ENCODE peak calls at places on chromosomes 6 and 20, in eight cellular contexts. One of them, this sample, is unnamed. For H3K36me3, the result is how much of the 10 kb centered on the place peaks cover.

GRCh38 chr6:113529191-113529590 is 328.0 kb upstream of the MARCKS start:
- DNase-seq in suprapubic skin: no peak
- DNase-seq in prostate gland: no peak
- DNase-seq in transverse colon: no peak
- DNase-seq in HCT116: no peak
- DNase-seq in GM12878: no peak
- DNase-seq in Panc1: no peak
- DNase-seq in stomach: no peak
- DNase-seq in this sample: no peak

GRCh38 chr20:47724398-47724797 is 60.9 kb downstream of the SULF2 start:
- DNase-seq in prostate gland: no peak
- DNase-seq in GM12878: no peak
- DNase-seq in HCT116: no peak
- DNase-seq in transverse colon: no peak
- DNase-seq in stomach: no peak
- DNase-seq in suprapubic skin: no peak
- DNase-seq in Panc1: no peak
- DNase-seq in this sample: no peak

GRCh38 chr20:24493181-24493580 is 23.8 kb downstream of the SYNDIG1 start:
- DNase-seq in suprapubic skin: no peak
- DNase-seq in HCT116: no peak
- DNase-seq in Panc1: no peak
- DNase-seq in GM12878: no peak
- DNase-seq in stomach: no peak
- DNase-seq in prostate gland: no peak
- DNase-seq in transverse colon: no peak
- DNase-seq in this sample: no peak

GRCh38 chr20:48689388-48689787 is 138.4 kb downstream of the PREX1 start:
- DNase-seq in HCT116: no peak
- DNase-seq in transverse colon: no peak
- DNase-seq in prostate gland: no peak
- DNase-seq in stomach: no peak
- DNase-seq in suprapubic skin: no peak
- DNase-seq in Panc1: no peak
- DNase-seq in GM12878: no peak
- DNase-seq in this sample: no peak

GRCh38 chr6:27260339-27260738 is 12.8 kb downstream of the PRSS16 start:
- DNase-seq in stomach: no peak
- DNase-seq in suprapubic skin: no peak
- DNase-seq in prostate gland: no peak
- DNase-seq in Panc1: no peak
- DNase-seq in GM12878: no peak
- DNase-seq in HCT116: no peak
- DNase-seq in transverse colon: no peak
- DNase-seq in this sample: no peak

GRCh38 chr6:127343753-127344659 is 597 bp upstream of the ECHDC1 start:
- DNase-seq in Panc1: no peak
- DNase-seq in stomach: no peak
- DNase-seq in HCT116: no peak
- DNase-seq in suprapubic skin: no peak
- DNase-seq in prostate gland: no peak
- DNase-seq in transverse colon: no peak
- DNase-seq in GM12878: no peak
- DNase-seq in this sample: no peak

GRCh38 chr6:33843696-33844121 is 39.9 kb upstream of the MLN start:
- DNase-seq in transverse colon: no peak
- DNase-seq in Panc1: no peak
- DNase-seq in suprapubic skin: no peak
- DNase-seq in GM12878: no peak
- DNase-seq in prostate gland: no peak
- DNase-seq in HCT116: no peak
- DNase-seq in stomach: no peak
- DNase-seq in this sample: no peak

GRCh38 chr6:17591292-17591691 is 8.8 kb upstream of the FAM8A1 start:
- DNase-seq in Panc1: no peak
- DNase-seq in GM12878: no peak
- DNase-seq in suprapubic skin: no peak
- DNase-seq in prostate gland: no peak
- DNase-seq in HCT116: no peak
- DNase-seq in stomach: no peak
- DNase-seq in transverse colon: no peak
- DNase-seq in this sample: no peak

GRCh38 chr6:87237804-87238203 is 82.4 kb downstream of the ZNF292 start:
- DNase-seq in Panc1: peak
- DNase-seq in transverse colon: no peak
- DNase-seq in GM12878: no peak
- DNase-seq in suprapubic skin: no peak
- DNase-seq in HCT116: peak
- DNase-seq in prostate gland: no peak
- DNase-seq in stomach: no peak
- DNase-seq in this sample: no peak

GRCh38 chr6:138004423-138005287 is 102.6 kb downstream of the PERP start:
- DNase-seq in transverse colon: no peak
- DNase-seq in Panc1: no peak
- DNase-seq in HCT116: peak
- DNase-seq in prostate gland: no peak
- DNase-seq in GM12878: peak
- DNase-seq in stomach: no peak
- DNase-seq in suprapubic skin: no peak
- DNase-seq in this sample: no peak

GRCh38 chr20:49591217-49591865 is 23.4 kb upstream of the PTGIS start:
- DNase-seq in stomach: no peak
- DNase-seq in HCT116: no peak
- DNase-seq in GM12878: no peak
- DNase-seq in prostate gland: no peak
- DNase-seq in suprapubic skin: no peak
- DNase-seq in Panc1: no peak
- DNase-seq in transverse colon: no peak
- DNase-seq in this sample: no peak

GRCh38 chr6:158556113-158556512 is 3.8 kb upstream of the TMEM181 start:
- DNase-seq in suprapubic skin: no peak
- DNase-seq in transverse colon: no peak
- DNase-seq in Panc1: no peak
- DNase-seq in stomach: no peak
- DNase-seq in GM12878: no peak
- DNase-seq in HCT116: no peak
- DNase-seq in prostate gland: no peak
- DNase-seq in this sample: peak

GRCh38 chr6:164039954-164040375 is 625.4 kb downstream of the QKI start:
- DNase-seq in stomach: peak
- DNase-seq in suprapubic skin: no peak
- DNase-seq in GM12878: no peak
- DNase-seq in HCT116: no peak
- DNase-seq in transverse colon: peak
- DNase-seq in prostate gland: peak
- DNase-seq in Panc1: no peak
- DNase-seq in this sample: peak

GRCh38 chr6:52306972-52307849 is 22.7 kb upstream of the MCM3 start:
- DNase-seq in transverse colon: no peak
- DNase-seq in prostate gland: no peak
- DNase-seq in Panc1: no peak
- DNase-seq in suprapubic skin: peak
- DNase-seq in HCT116: no peak
- DNase-seq in GM12878: no peak
- DNase-seq in stomach: no peak
- DNase-seq in this sample: peak

GRCh38 chr6:16540804-16541752 is 220.2 kb downstream of the ATXN1 start:
- DNase-seq in suprapubic skin: no peak
- DNase-seq in transverse colon: peak
- DNase-seq in stomach: no peak
- DNase-seq in HCT116: no peak
- DNase-seq in GM12878: no peak
- DNase-seq in prostate gland: no peak
- DNase-seq in Panc1: no peak
- DNase-seq in this sample: no peak
- TF ChIP-seq POLR2AphosphoS5 in suprapubic skin: no peak
- TF ChIP-seq POLR2AphosphoS5 in transverse colon: no peak
- TF ChIP-seq POLR2AphosphoS5 in stomach: no peak
- TF ChIP-seq POLR2AphosphoS5 in HCT116: no peak
- TF ChIP-seq POLR2AphosphoS5 in GM12878: no peak
- TF ChIP-seq POLR2AphosphoS5 in prostate gland: no peak
- TF ChIP-seq POLR2AphosphoS5 in Panc1: no peak
- TF ChIP-seq POLR2AphosphoS5 in this sample: no peak

GRCh38 chr6:109676724-109677123 is 14.3 kb downstream of the AK9 start:
- DNase-seq in transverse colon: no peak
- DNase-seq in prostate gland: no peak
- DNase-seq in HCT116: no peak
- DNase-seq in Panc1: no peak
- DNase-seq in GM12878: no peak
- DNase-seq in suprapubic skin: no peak
- DNase-seq in stomach: no peak
- DNase-seq in this sample: no peak

GRCh38 chr6:109672827-109673226 is 18.2 kb downstream of the AK9 start:
- DNase-seq in prostate gland: no peak
- DNase-seq in stomach: no peak
- DNase-seq in suprapubic skin: no peak
- DNase-seq in GM12878: no peak
- DNase-seq in HCT116: no peak
- DNase-seq in transverse colon: no peak
- DNase-seq in Panc1: no peak
- DNase-seq in this sample: no peak

DNA sequence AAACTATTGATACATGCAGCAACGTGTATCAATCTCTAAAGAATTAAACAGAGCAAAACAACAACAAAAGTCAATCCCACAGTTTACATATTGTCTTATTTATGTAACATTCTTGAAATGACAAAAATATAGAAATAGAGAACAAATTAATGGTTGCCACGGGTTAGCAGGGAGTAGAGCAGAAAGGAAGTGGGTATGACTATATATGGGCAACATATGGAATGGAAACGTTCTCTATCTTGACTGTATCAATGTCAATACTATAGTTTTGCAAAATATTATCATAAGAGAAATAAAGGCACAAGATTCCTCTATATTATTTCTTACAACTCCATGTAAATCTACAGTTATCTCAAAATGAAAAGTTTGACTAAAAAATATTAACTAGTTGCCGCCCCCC is 12.8 kb downstream of the AK9 start:
- DNase-seq in suprapubic skin: no peak
- DNase-seq in transverse colon: no peak
- DNase-seq in GM12878: no peak
- DNase-seq in stomach: no peak
- DNase-seq in HCT116: no peak
- DNase-seq in prostate gland: no peak
- DNase-seq in Panc1: no peak
- DNase-seq in this sample: no peak
- H3K4me3 ChIP-seq in suprapubic skin: no peak
- H3K4me3 ChIP-seq in transverse colon: no peak
- H3K4me3 ChIP-seq in GM12878: no peak
- H3K4me3 ChIP-seq in stomach: no peak
- H3K4me3 ChIP-seq in HCT116: no peak
- H3K4me3 ChIP-seq in prostate gland: no peak
- H3K4me3 ChIP-seq in Panc1: no peak
- H3K4me3 ChIP-seq in this sample: no peak

GRCh38 chr6:143441010-143441409 is 9.5 kb downstream of the ADAT2 start:
- DNase-seq in prostate gland: no peak
- DNase-seq in transverse colon: no peak
- DNase-seq in stomach: no peak
- DNase-seq in HCT116: no peak
- DNase-seq in GM12878: no peak
- DNase-seq in Panc1: no peak
- DNase-seq in suprapubic skin: no peak
- DNase-seq in this sample: no peak

GRCh38 chr6:143441680-143442359 is 8.7 kb downstream of the ADAT2 start:
- DNase-seq in GM12878: no peak
- DNase-seq in transverse colon: no peak
- DNase-seq in stomach: no peak
- DNase-seq in prostate gland: no peak
- DNase-seq in Panc1: no peak
- DNase-seq in HCT116: no peak
- DNase-seq in suprapubic skin: no peak
- DNase-seq in this sample: no peak

GRCh38 chr6:143449082-143449481 is 1.4 kb downstream of the ADAT2 start:
- DNase-seq in suprapubic skin: no peak
- DNase-seq in HCT116: no peak
- DNase-seq in prostate gland: no peak
- DNase-seq in GM12878: no peak
- DNase-seq in stomach: no peak
- DNase-seq in transverse colon: no peak
- DNase-seq in Panc1: no peak
- DNase-seq in this sample: no peak

DNA sequence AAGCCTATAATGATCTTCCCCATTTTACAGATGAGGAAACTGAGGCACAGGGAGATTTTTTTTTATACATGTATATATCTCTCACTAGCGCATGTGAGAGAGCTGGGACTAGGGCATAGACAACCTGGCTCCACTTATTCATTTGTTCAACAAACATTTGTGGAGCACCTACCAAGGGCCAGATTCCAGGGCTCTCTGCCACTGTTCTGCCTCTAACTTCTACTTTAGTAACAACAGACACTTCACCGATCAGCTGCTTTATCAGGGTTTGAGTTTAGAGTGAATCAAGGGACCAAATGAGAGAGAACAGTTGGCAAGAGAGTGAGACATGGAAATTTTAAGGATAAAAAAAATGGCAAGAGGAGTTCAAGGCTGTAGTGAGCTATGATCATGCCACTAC is 7.4 kb downstream of the ADAT2 start:
- DNase-seq in prostate gland: no peak
- DNase-seq in GM12878: no peak
- DNase-seq in HCT116: no peak
- DNase-seq in Panc1: no peak
- DNase-seq in stomach: no peak
- DNase-seq in transverse colon: no peak
- DNase-seq in suprapubic skin: no peak
- DNase-seq in this sample: peak
- H3K36me3 ChIP-seq in prostate gland: under half
- H3K36me3 ChIP-seq in GM12878: under half
- H3K36me3 ChIP-seq in HCT116: under half
- H3K36me3 ChIP-seq in Panc1: under half
- H3K36me3 ChIP-seq in stomach: under half
- H3K36me3 ChIP-seq in transverse colon: under half
- H3K36me3 ChIP-seq in suprapubic skin: under half
- H3K36me3 ChIP-seq in this sample: under half

DNA sequence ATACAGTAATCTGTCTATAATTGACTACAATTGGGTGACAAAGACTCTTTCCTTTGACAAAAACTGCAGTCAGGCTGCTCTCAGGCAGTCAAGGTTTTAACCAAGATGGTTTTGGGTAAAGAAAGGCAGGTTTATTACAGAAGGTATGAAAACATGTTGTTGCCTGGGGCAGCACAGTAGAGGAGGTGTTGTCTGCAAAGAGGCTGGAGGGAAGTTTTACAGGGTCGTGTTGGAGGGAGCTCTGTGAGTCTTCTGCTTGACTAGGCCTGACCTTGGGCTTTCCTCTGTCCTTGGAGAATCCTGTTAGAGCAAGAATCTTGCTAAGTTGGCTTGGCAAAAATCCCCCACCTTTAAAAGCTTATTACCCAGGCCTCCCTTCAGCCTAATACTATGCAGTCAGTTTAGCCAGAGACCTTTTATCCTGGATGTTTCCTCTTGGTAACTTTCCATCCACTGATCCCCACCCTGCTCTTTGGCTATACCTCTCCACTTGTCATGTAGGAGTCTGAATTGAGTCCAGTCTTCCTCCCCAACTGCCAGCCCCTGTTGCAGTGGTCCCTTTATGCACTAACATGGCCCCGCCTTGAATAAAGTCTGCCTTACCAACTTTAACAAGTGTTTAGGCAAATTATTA is 143.0 kb upstream of the SLC22A16 start:
- DNase-seq in prostate gland: no peak
- DNase-seq in stomach: no peak
- DNase-seq in HCT116: no peak
- DNase-seq in Panc1: no peak
- DNase-seq in transverse colon: no peak
- DNase-seq in suprapubic skin: no peak
- DNase-seq in GM12878: no peak
- DNase-seq in this sample: no peak
- TF ChIP-seq POLR2AphosphoS5 in prostate gland: no peak
- TF ChIP-seq POLR2AphosphoS5 in stomach: no peak
- TF ChIP-seq POLR2AphosphoS5 in HCT116: no peak
- TF ChIP-seq POLR2AphosphoS5 in Panc1: no peak
- TF ChIP-seq POLR2AphosphoS5 in transverse colon: no peak
- TF ChIP-seq POLR2AphosphoS5 in suprapubic skin: no peak
- TF ChIP-seq POLR2AphosphoS5 in GM12878: no peak
- TF ChIP-seq POLR2AphosphoS5 in this sample: no peak